ENCODE peak calls at places on chromosomes 13 and 19, in six cellular contexts. A is ovary, P is endothelial cell of umbilical vein, Z is choroid plexus epithelial cell, S is glutamatergic neuron, F is T-helper 9 cell. B is an unnamed sample.

GRCh38 chr13:31697290-31697689 is 42.0 kb upstream of the RXFP2 start:
- DNase-seq in A (no peak), P (peak; percentile 12), Z (peak; percentile 3), S (no peak), F (no peak), B (no peak)

GRCh38 chr13:77113496-77113895 is 86.5 kb upstream of the FBXL3 start:
- DNase-seq in A (no peak), P (no peak), Z (peak; percentile 68), S (no peak), F (no peak), B (no peak)

GRCh38 chr19:55597493-55597892 is 1.8 kb downstream of the FIZ1 start:
- DNase-seq in A (peak; percentile 44), P (no peak), Z (no peak), S (no peak), F (no peak), B (no peak)

GRCh38 chr19:19342086-19343015 is 21.7 kb downstream of the MAU2 start:
- DNase-seq in A (peak; percentile 43), P (peak; percentile 43), Z (peak; percentile 75), S (peak; percentile 91), F (no peak), B (no peak)

GRCh38 chr19:28307460-28307859 is 905.5 kb downstream of the UQCRFS1 start:
- DNase-seq in A (no peak), P (no peak), Z (no peak), S (no peak), F (no peak), B (no peak)

GRCh38 chr19:15673176-15673654 is 328 bp downstream of the CYP4F12 start:
- DNase-seq in A (no peak), P (no peak), Z (no peak), S (no peak), F (no peak), B (no peak)

GRCh38 chr13:51913421-51914136 is 51.8 kb downstream of the CCDC70 start:
- DNase-seq in A (no peak), P (no peak), Z (no peak), S (peak; percentile 59), F (no peak), B (no peak)

GRCh38 chr13:100349594-100349993 is 239.0 kb downstream of the GGACT start:
- DNase-seq in A (no peak), P (no peak), Z (no peak), S (no peak), F (no peak), B (no peak)

GRCh38 chr13:68522184-68522583 is 1292.0 kb upstream of the PCDH9 start:
- DNase-seq in A (no peak), P (no peak), Z (no peak), S (no peak), F (no peak), B (no peak)

B was measured in effector memory CD4-positive, alpha-beta T cell.